ENCODE peak calls at places on chromosomes 2 and 18, in seven cellular contexts. A is SK-N-SH, O is K562, R is HepG2, B is HCT116, M is H1, I is GM12878. H is an unnamed sample.

GRCh38 chr2:49770919-49771318 is 616.6 kb upstream of the FSHR start:
- DNase-seq in A (peak), O (no peak), R (peak), B (no peak), M (peak), I (no peak), H (no peak)

GRCh38 chr18:48946329-48946835 is 4.4 kb downstream of the SMAD7 start:
- DNase-seq in A (peak), O (no peak), R (peak), B (no peak), M (no peak), I (no peak), H (peak)

GRCh38 chr18:6382968-6383367 is 31.7 kb downstream of the L3MBTL4 start:
- DNase-seq in A (no peak), O (no peak), R (no peak), B (no peak), M (no peak), I (no peak), H (no peak)

GRCh38 chr2:217816396-217816869 is 186.4 kb downstream of the TNS1 start:
- DNase-seq in A (peak), O (no peak), R (no peak), B (no peak), M (no peak), I (no peak), H (no peak)

GRCh38 chr2:127560201-127560928 is 24.9 kb downstream of the MYO7B start:
- DNase-seq in A (no peak), O (no peak), R (peak), B (no peak), M (no peak), I (no peak), H (no peak)

GRCh38 chr2:62663443-62663842 is 42.1 kb upstream of the EHBP1 start:
- DNase-seq in A (peak), O (no peak), R (no peak), B (no peak), M (no peak), I (no peak), H (no peak)

GRCh38 chr18:44765451-44765850 is 84.8 kb downstream of the SETBP1 start:
- DNase-seq in A (no peak), O (no peak), R (no peak), B (no peak), M (no peak), I (no peak), H (no peak)

GRCh38 chr2:168119519-168120141 is 127.8 kb downstream of the STK39 start:
- DNase-seq in A (no peak), O (peak), R (peak), B (peak), M (no peak), I (no peak), H (peak)

GRCh38 chr2:169994782-169995181 is 167.5 kb downstream of the UBR3 start:
- DNase-seq in A (no peak), O (no peak), R (no peak), B (no peak), M (no peak), I (no peak), H (no peak)

GRCh38 chr2:169997140-169997887 is 170.1 kb downstream of the UBR3 start:
- DNase-seq in A (no peak), O (no peak), R (no peak), B (no peak), M (no peak), I (no peak), H (no peak)

GRCh38 chr2:170002096-170002495 is 174.8 kb downstream of the UBR3 start:
- DNase-seq in A (no peak), O (no peak), R (no peak), B (no peak), M (no peak), I (no peak), H (no peak)

GRCh38 chr2:169999041-169999440 is 171.8 kb downstream of the UBR3 start:
- DNase-seq in A (peak), O (no peak), R (no peak), B (no peak), M (no peak), I (no peak), H (no peak)
- TF ChIP-seq JUND in A (no peak), O (no peak), R (no peak), B (no peak), M (no peak), I (no peak), H (no peak)

DNA sequence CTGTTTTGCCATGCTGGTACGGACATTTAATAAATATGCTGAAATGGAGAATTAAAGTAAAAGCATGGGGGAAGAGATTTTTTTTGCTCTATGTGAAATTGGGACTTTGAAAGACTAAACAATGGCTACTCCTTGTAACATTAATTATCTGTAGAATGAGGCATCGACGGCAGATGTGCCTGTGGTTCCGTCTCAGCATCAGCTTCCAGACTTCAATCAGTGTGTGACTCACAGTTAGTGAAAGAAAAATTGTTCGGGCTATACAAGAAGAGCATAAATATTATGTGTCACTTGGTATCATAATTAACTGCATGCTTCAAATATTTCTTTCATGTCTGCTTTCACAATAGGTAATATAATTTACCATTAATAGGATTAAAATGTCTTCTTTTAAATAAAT is 117.0 kb upstream of the SMIM21 start:
- DNase-seq in A (no peak), O (no peak), R (no peak), B (peak), M (no peak), I (no peak), H (no peak)
- TF ChIP-seq JUND in A (no peak), O (no peak), R (no peak), B (no peak), M (no peak), I (no peak), H (no peak)

GRCh38 chr18:13137939-13138821 is 80.4 kb upstream of the LDLRAD4 start:
- DNase-seq in A (no peak), O (no peak), R (peak), B (no peak), M (no peak), I (peak), H (no peak)

GRCh38 chr18:13137041-13137938 is 81.3 kb upstream of the LDLRAD4 start:
- DNase-seq in A (peak), O (no peak), R (no peak), B (no peak), M (no peak), I (no peak), H (no peak)

GRCh38 chr18:13134551-13135401 is 83.8 kb upstream of the LDLRAD4 start:
- DNase-seq in A (no peak), O (no peak), R (no peak), B (no peak), M (no peak), I (no peak), H (no peak)

GRCh38 chr18:13136056-13136688 is 82.4 kb upstream of the LDLRAD4 start:
- DNase-seq in A (no peak), O (peak), R (no peak), B (no peak), M (no peak), I (no peak), H (no peak)

GRCh38 chr18:13136689-13137040 is 81.9 kb upstream of the LDLRAD4 start:
- DNase-seq in A (peak), O (no peak), R (no peak), B (no peak), M (peak), I (no peak), H (no peak)
- TF ChIP-seq JUND in A (no peak), O (no peak), R (no peak), B (no peak), M (no peak), I (no peak), H (no peak)

GRCh38 chr2:169172076-169172735 is 102.8 kb downstream of the DHRS9 start:
- DNase-seq in A (no peak), O (no peak), R (no peak), B (no peak), M (no peak), I (no peak), H (no peak)

GRCh38 chr2:169175112-169175511 is 105.7 kb downstream of the DHRS9 start:
- DNase-seq in A (no peak), O (no peak), R (no peak), B (no peak), M (no peak), I (no peak), H (no peak)

GRCh38 chr2:169178804-169179390 is 109.5 kb downstream of the DHRS9 start:
- DNase-seq in A (no peak), O (no peak), R (no peak), B (no peak), M (no peak), I (no peak), H (no peak)

GRCh38 chr2:169178364-169178763 is 109.0 kb downstream of the DHRS9 start:
- DNase-seq in A (no peak), O (no peak), R (no peak), B (no peak), M (no peak), I (no peak), H (no peak)

DNA sequence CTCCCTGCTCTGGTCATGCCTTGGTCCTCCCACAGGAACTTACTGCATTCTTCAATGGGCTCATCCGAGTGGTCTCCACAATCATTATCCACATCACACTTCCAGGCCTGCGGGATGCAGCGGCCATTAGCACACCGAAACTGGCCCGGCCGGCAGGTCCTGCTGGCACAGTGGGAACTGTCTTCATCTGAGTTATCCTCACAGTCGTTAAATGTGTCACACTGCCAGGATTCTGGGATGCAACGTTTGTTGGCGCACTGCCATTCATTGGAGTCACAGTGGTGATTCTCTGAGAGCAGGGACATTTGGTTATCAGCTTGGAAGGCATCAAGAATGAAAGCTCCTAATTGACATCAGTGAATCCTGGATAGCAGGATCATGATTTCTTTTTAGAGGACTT is 104.5 kb downstream of the DHRS9 start:
- DNase-seq in A (peak), O (no peak), R (no peak), B (no peak), M (no peak), I (no peak), H (no peak)
- TF ChIP-seq JUND in A (no peak), O (no peak), R (no peak), B (no peak), M (no peak), I (no peak), H (no peak)

DNA sequence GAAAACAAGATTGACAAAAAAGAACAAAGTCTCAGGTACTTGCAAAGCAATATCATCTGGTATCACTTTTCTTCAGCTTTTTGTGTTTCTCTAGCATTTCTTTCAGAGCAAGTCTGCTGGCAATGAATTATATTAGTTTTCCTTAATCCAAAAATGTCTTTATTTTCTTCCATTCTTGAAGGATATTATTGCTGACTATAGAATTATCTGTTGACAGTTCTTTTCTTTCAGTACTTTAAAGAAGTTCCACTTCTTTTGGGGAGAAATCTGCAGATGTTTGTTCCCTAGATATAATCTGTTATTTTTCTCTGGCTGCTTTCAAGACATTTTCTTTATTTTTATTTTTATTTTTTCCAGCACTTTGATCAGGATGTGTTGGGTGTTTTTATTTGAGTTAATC is 161.8 kb upstream of the SPRED2 start:
- DNase-seq in A (no peak), O (no peak), R (no peak), B (no peak), M (no peak), I (no peak), H (no peak)
- TF ChIP-seq JUND in A (no peak), O (no peak), R (no peak), B (no peak), M (no peak), I (no peak), H (no peak)

DNA sequence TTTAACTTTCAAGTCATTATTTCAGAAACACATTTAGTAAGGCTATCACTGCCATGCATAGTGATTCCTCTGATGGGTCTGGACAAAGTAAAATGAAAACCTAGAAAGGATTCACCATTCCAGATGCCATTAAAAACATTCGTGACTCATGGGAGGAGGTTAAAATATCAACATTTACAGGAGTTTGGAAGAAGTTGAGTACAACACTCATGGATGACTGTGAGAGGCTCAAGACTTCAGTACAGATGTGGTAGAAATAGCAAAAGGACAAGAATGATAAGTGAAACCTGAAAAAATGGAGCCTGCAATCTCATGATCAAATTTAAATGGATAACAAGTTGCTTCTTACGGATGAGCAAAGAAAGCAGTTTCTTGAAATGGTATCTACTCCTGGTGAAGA is 5.8 kb upstream of the TWSG1 start:
- DNase-seq in A (no peak), O (no peak), R (no peak), B (no peak), M (no peak), I (no peak), H (no peak)
- TF ChIP-seq JUND in A (no peak), O (no peak), R (no peak), B (no peak), M (no peak), I (no peak), H (no peak)

DNA sequence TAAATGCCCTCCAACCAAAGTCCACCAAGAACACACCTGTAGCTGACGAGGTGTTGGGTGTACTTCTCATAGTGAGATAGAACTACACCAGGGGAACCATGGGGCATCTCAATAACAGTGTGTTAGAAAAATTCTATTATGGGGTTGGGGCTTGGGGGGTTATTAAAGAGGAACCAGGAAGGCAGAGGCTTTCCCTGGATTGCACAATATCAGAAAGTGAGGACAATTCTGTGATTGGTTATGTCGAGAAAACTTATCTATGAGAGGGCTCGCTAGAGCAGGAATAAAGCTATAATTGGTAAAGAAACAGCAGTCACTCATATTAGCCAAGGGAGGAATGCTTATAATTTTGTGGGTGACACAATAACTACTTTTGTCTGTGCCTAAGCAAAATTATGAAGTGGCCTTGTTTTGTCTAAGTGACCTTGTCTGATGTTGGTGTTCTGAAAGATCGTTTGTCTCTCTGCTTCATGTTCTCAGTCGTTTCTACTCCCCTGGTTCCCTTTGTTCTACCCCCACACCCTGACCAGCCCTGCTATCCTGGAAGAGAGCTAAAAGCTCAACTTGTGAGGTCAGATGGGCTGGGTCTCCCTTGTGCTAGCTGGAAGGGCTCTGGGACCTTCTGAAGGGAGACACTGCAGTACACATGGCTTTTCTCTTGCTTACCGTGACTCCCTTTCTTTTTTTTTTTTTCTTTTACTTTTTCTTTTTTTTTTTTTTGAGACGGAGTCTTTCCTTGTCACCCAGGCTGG is 21.6 kb upstream of the INO80C start:
- DNase-seq in A (no peak), O (no peak), R (peak), B (no peak), M (no peak), I (no peak), H (no peak)
- TF ChIP-seq JUND in A (no peak), O (no peak), R (no peak), B (no peak), M (no peak), I (no peak), H (no peak)

GRCh38 chr2:78541088-78541450 is 484.4 kb upstream of the REG3G start:
- DNase-seq in A (no peak), O (no peak), R (peak), B (no peak), M (no peak), I (no peak), H (no peak)
- TF ChIP-seq JUND in A (no peak), O (no peak), R (no peak), B (no peak), M (no peak), I (no peak), H (no peak)

DNA sequence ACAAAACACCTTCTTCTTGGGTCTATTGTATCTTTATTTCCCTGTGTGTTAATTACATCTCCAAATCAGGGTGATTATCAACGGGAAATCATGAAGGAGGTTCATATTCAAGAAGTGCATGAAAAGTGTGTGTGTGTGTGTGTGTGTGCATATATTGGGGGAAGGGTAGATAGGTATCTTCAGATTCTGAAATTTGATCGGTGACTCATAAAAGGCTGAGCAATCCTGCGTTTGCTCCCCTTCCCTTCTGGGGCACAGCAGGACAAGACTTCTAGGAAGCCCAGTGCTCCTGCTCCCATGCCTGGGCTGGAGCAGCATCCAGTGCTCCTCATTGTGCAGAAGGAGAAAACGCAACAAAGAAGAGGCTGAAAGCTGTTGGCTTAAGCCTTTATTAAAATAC is 25.8 kb downstream of the MC5R start:
- DNase-seq in A (no peak), O (no peak), R (no peak), B (no peak), M (no peak), I (no peak), H (no peak)
- TF ChIP-seq JUND in A (no peak), O (no peak), R (no peak), B (no peak), M (no peak), I (no peak), H (no peak)

GRCh38 chr2:197708331-197708730 is 3.2 kb downstream of the MARS2 start:
- DNase-seq in A (no peak), O (no peak), R (peak), B (no peak), M (no peak), I (no peak), H (no peak)
- TF ChIP-seq JUND in A (no peak), O (no peak), R (no peak), B (no peak), M (no peak), I (no peak), H (no peak)

H was measured in T47D.